ENCODE peak calls at places on chromosomes 13 and 19, in nine cellular contexts. One of them, this sample, is unnamed.

GRCh38 chr13:27005556-27005955 is 166.1 kb downstream of the USP12 start:
- DNase-seq in brain microvascular endothelial cell: no peak
- DNase-seq in HT1080: peak; percentile 39
- DNase-seq in anterior cingulate cortex: peak; percentile 73
- DNase-seq in CD4-positive, alpha-beta memory T cell: no peak
- DNase-seq in aorta: no peak
- DNase-seq in effector CD4-positive, alpha-beta T cell: no peak
- DNase-seq in H7: no peak
- DNase-seq in epithelial cell of prostate: no peak
- DNase-seq in this sample: no peak

GRCh38 chr13:100483836-100484381 is 104.7 kb downstream of the GGACT start:
- DNase-seq in CD4-positive, alpha-beta memory T cell: no peak
- DNase-seq in brain microvascular endothelial cell: no peak
- DNase-seq in effector CD4-positive, alpha-beta T cell: no peak
- DNase-seq in HT1080: no peak
- DNase-seq in H7: no peak
- DNase-seq in epithelial cell of prostate: no peak
- DNase-seq in anterior cingulate cortex: no peak
- DNase-seq in aorta: no peak
- DNase-seq in this sample: no peak

GRCh38 chr13:98521461-98521860 is 55.4 kb downstream of the STK24 start:
- DNase-seq in brain microvascular endothelial cell: no peak
- DNase-seq in CD4-positive, alpha-beta memory T cell: no peak
- DNase-seq in aorta: no peak
- DNase-seq in epithelial cell of prostate: no peak
- DNase-seq in HT1080: no peak
- DNase-seq in H7: no peak
- DNase-seq in effector CD4-positive, alpha-beta T cell: no peak
- DNase-seq in anterior cingulate cortex: no peak
- DNase-seq in this sample: no peak

GRCh38 chr13:32165791-32166190 is 134.2 kb downstream of the FRY start:
- DNase-seq in aorta: no peak
- DNase-seq in CD4-positive, alpha-beta memory T cell: no peak
- DNase-seq in anterior cingulate cortex: peak; percentile 66
- DNase-seq in HT1080: no peak
- DNase-seq in effector CD4-positive, alpha-beta T cell: no peak
- DNase-seq in brain microvascular endothelial cell: no peak
- DNase-seq in H7: no peak
- DNase-seq in epithelial cell of prostate: peak; percentile 43
- DNase-seq in this sample: no peak

GRCh38 chr13:42047561-42048322 is 706 bp upstream of the DGKH start:
- DNase-seq in brain microvascular endothelial cell: peak; percentile 43
- DNase-seq in HT1080: peak; percentile 65
- DNase-seq in epithelial cell of prostate: no peak
- DNase-seq in CD4-positive, alpha-beta memory T cell: peak; percentile 52
- DNase-seq in aorta: peak; percentile 51
- DNase-seq in H7: peak; percentile 71
- DNase-seq in effector CD4-positive, alpha-beta T cell: peak; percentile 23
- DNase-seq in anterior cingulate cortex: peak; percentile 53
- DNase-seq in this sample: peak; percentile 19

GRCh38 chr19:9362905-9363304 is at the start of gene ZNF177:
- DNase-seq in CD4-positive, alpha-beta memory T cell: no peak
- DNase-seq in epithelial cell of prostate: no peak
- DNase-seq in H7: no peak
- DNase-seq in HT1080: no peak
- DNase-seq in brain microvascular endothelial cell: peak; percentile 5
- DNase-seq in anterior cingulate cortex: peak; percentile 38
- DNase-seq in effector CD4-positive, alpha-beta T cell: no peak
- DNase-seq in aorta: no peak
- DNase-seq in this sample: no peak

GRCh38 chr19:38213911-38214625 is 10.0 kb downstream of the DPF1 start:
- DNase-seq in CD4-positive, alpha-beta memory T cell: peak; percentile 81
- DNase-seq in HT1080: peak; percentile 88
- DNase-seq in aorta: no peak
- DNase-seq in epithelial cell of prostate: no peak
- DNase-seq in anterior cingulate cortex: peak; percentile 57
- DNase-seq in H7: no peak
- DNase-seq in effector CD4-positive, alpha-beta T cell: no peak
- DNase-seq in brain microvascular endothelial cell: peak; percentile 69
- DNase-seq in this sample: peak; percentile 76

GRCh38 chr19:35657904-35658700 is 8.2 kb upstream of the UPK1A start:
- DNase-seq in CD4-positive, alpha-beta memory T cell: no peak
- DNase-seq in epithelial cell of prostate: no peak
- DNase-seq in anterior cingulate cortex: no peak
- DNase-seq in effector CD4-positive, alpha-beta T cell: no peak
- DNase-seq in aorta: no peak
- DNase-seq in brain microvascular endothelial cell: peak; percentile 65
- DNase-seq in H7: no peak
- DNase-seq in HT1080: peak; percentile 62
- DNase-seq in this sample: no peak

GRCh38 chr13:44449999-44450821 is 76.6 kb downstream of the SERP2 start:
- DNase-seq in aorta: no peak
- DNase-seq in anterior cingulate cortex: no peak
- DNase-seq in HT1080: no peak
- DNase-seq in epithelial cell of prostate: peak; percentile 37
- DNase-seq in effector CD4-positive, alpha-beta T cell: no peak
- DNase-seq in brain microvascular endothelial cell: no peak
- DNase-seq in CD4-positive, alpha-beta memory T cell: no peak
- DNase-seq in H7: no peak
- DNase-seq in this sample: no peak

GRCh38 chr19:5803441-5803751 is 1.5 kb upstream of the NRTN start:
- DNase-seq in CD4-positive, alpha-beta memory T cell: no peak
- DNase-seq in H7: no peak
- DNase-seq in anterior cingulate cortex: no peak
- DNase-seq in effector CD4-positive, alpha-beta T cell: no peak
- DNase-seq in brain microvascular endothelial cell: no peak
- DNase-seq in epithelial cell of prostate: no peak
- DNase-seq in aorta: no peak
- DNase-seq in HT1080: no peak
- DNase-seq in this sample: no peak

GRCh38 chr13:28110414-28110813 is 10.0 kb upstream of the FLT3 start:
- DNase-seq in H7: no peak
- DNase-seq in effector CD4-positive, alpha-beta T cell: no peak
- DNase-seq in epithelial cell of prostate: no peak
- DNase-seq in brain microvascular endothelial cell: no peak
- DNase-seq in anterior cingulate cortex: no peak
- DNase-seq in HT1080: peak; percentile 21
- DNase-seq in aorta: no peak
- DNase-seq in CD4-positive, alpha-beta memory T cell: no peak
- DNase-seq in this sample: no peak

GRCh38 chr19:32469796-32470195 is 64.2 kb downstream of the DPY19L3 start:
- DNase-seq in H7: no peak
- DNase-seq in effector CD4-positive, alpha-beta T cell: no peak
- DNase-seq in anterior cingulate cortex: no peak
- DNase-seq in epithelial cell of prostate: no peak
- DNase-seq in CD4-positive, alpha-beta memory T cell: no peak
- DNase-seq in aorta: no peak
- DNase-seq in HT1080: no peak
- DNase-seq in brain microvascular endothelial cell: peak; percentile 1
- DNase-seq in this sample: no peak

GRCh38 chr13:110455941-110456340 is 105.6 kb downstream of the RAB20 start:
- DNase-seq in epithelial cell of prostate: no peak
- DNase-seq in brain microvascular endothelial cell: peak; percentile 57
- DNase-seq in H7: peak; percentile 96
- DNase-seq in CD4-positive, alpha-beta memory T cell: no peak
- DNase-seq in effector CD4-positive, alpha-beta T cell: peak; percentile 36
- DNase-seq in HT1080: peak; percentile 65
- DNase-seq in aorta: peak; percentile 86
- DNase-seq in anterior cingulate cortex: peak; percentile 80
- DNase-seq in this sample: peak; percentile 73

GRCh38 chr13:64206430-64207225 is 2791.0 kb upstream of the PCDH20 start:
- DNase-seq in epithelial cell of prostate: no peak
- DNase-seq in CD4-positive, alpha-beta memory T cell: no peak
- DNase-seq in aorta: no peak
- DNase-seq in brain microvascular endothelial cell: no peak
- DNase-seq in HT1080: no peak
- DNase-seq in anterior cingulate cortex: no peak
- DNase-seq in H7: no peak
- DNase-seq in effector CD4-positive, alpha-beta T cell: no peak
- DNase-seq in this sample: no peak

GRCh38 chr13:41960195-41960699 is 662 bp downstream of the VWA8 start:
- DNase-seq in aorta: no peak
- DNase-seq in effector CD4-positive, alpha-beta T cell: no peak
- DNase-seq in anterior cingulate cortex: no peak
- DNase-seq in CD4-positive, alpha-beta memory T cell: no peak
- DNase-seq in epithelial cell of prostate: no peak
- DNase-seq in HT1080: peak; percentile 31
- DNase-seq in brain microvascular endothelial cell: no peak
- DNase-seq in H7: peak; percentile 50
- DNase-seq in this sample: no peak

GRCh38 chr19:56139847-56140582 is 1.1 kb upstream of the ZNF444 start:
- DNase-seq in epithelial cell of prostate: no peak
- DNase-seq in HT1080: no peak
- DNase-seq in CD4-positive, alpha-beta memory T cell: no peak
- DNase-seq in brain microvascular endothelial cell: no peak
- DNase-seq in anterior cingulate cortex: no peak
- DNase-seq in effector CD4-positive, alpha-beta T cell: no peak
- DNase-seq in H7: no peak
- DNase-seq in aorta: no peak
- DNase-seq in this sample: no peak

GRCh38 chr13:27079421-27079958 is 92.1 kb downstream of the USP12 start:
- DNase-seq in H7: peak; percentile 53
- DNase-seq in effector CD4-positive, alpha-beta T cell: no peak
- DNase-seq in anterior cingulate cortex: no peak
- DNase-seq in CD4-positive, alpha-beta memory T cell: no peak
- DNase-seq in brain microvascular endothelial cell: peak; percentile 42
- DNase-seq in aorta: no peak
- DNase-seq in HT1080: peak; percentile 78
- DNase-seq in epithelial cell of prostate: no peak
- DNase-seq in this sample: no peak

GRCh38 chr19:2887391-2887914 is 13.3 kb upstream of the ZNF57 start:
- DNase-seq in effector CD4-positive, alpha-beta T cell: no peak
- DNase-seq in H7: peak; percentile 82
- DNase-seq in HT1080: peak; percentile 30
- DNase-seq in brain microvascular endothelial cell: peak; percentile 29
- DNase-seq in epithelial cell of prostate: no peak
- DNase-seq in aorta: no peak
- DNase-seq in anterior cingulate cortex: no peak
- DNase-seq in CD4-positive, alpha-beta memory T cell: no peak
- DNase-seq in this sample: no peak

GRCh38 chr13:39634956-39635355 is 20.5 kb upstream of the COG6 start:
- DNase-seq in epithelial cell of prostate: no peak
- DNase-seq in H7: no peak
- DNase-seq in effector CD4-positive, alpha-beta T cell: no peak
- DNase-seq in aorta: no peak
- DNase-seq in brain microvascular endothelial cell: no peak
- DNase-seq in anterior cingulate cortex: no peak
- DNase-seq in CD4-positive, alpha-beta memory T cell: no peak
- DNase-seq in HT1080: no peak
- DNase-seq in this sample: no peak

GRCh38 chr19:47036233-47036651 is 12.2 kb downstream of the TMEM160 start:
- DNase-seq in H7: no peak
- DNase-seq in anterior cingulate cortex: no peak
- DNase-seq in aorta: no peak
- DNase-seq in effector CD4-positive, alpha-beta T cell: no peak
- DNase-seq in CD4-positive, alpha-beta memory T cell: no peak
- DNase-seq in epithelial cell of prostate: no peak
- DNase-seq in brain microvascular endothelial cell: no peak
- DNase-seq in HT1080: no peak
- DNase-seq in this sample: no peak

GRCh38 chr13:44857061-44857460 is 132.2 kb downstream of the NUFIP1 start:
- DNase-seq in aorta: no peak
- DNase-seq in HT1080: no peak
- DNase-seq in brain microvascular endothelial cell: no peak
- DNase-seq in H7: no peak
- DNase-seq in CD4-positive, alpha-beta memory T cell: no peak
- DNase-seq in effector CD4-positive, alpha-beta T cell: no peak
- DNase-seq in anterior cingulate cortex: no peak
- DNase-seq in epithelial cell of prostate: no peak
- DNase-seq in this sample: no peak

GRCh38 chr13:25478186-25478585 is 106.4 kb downstream of the ATP8A2 start:
- DNase-seq in HT1080: peak; percentile 20
- DNase-seq in effector CD4-positive, alpha-beta T cell: no peak
- DNase-seq in H7: peak; percentile 57
- DNase-seq in aorta: no peak
- DNase-seq in epithelial cell of prostate: peak; percentile 18
- DNase-seq in anterior cingulate cortex: no peak
- DNase-seq in CD4-positive, alpha-beta memory T cell: no peak
- DNase-seq in brain microvascular endothelial cell: no peak
- DNase-seq in this sample: no peak

GRCh38 chr19:52923782-52924593 is 760 bp upstream of the ZNF888 start:
- DNase-seq in brain microvascular endothelial cell: peak; percentile 6
- DNase-seq in HT1080: no peak
- DNase-seq in anterior cingulate cortex: peak; percentile 17
- DNase-seq in CD4-positive, alpha-beta memory T cell: no peak
- DNase-seq in epithelial cell of prostate: no peak
- DNase-seq in effector CD4-positive, alpha-beta T cell: no peak
- DNase-seq in aorta: peak; percentile 84
- DNase-seq in H7: peak; percentile 40
- DNase-seq in this sample: no peak

GRCh38 chr19:40229926-40230417 is 3.5 kb upstream of the CCNP start:
- DNase-seq in aorta: no peak
- DNase-seq in epithelial cell of prostate: no peak
- DNase-seq in effector CD4-positive, alpha-beta T cell: no peak
- DNase-seq in brain microvascular endothelial cell: no peak
- DNase-seq in CD4-positive, alpha-beta memory T cell: no peak
- DNase-seq in H7: no peak
- DNase-seq in anterior cingulate cortex: no peak
- DNase-seq in HT1080: no peak
- DNase-seq in this sample: no peak

GRCh38 chr13:114054269-114054668 is 78.2 kb downstream of the RASA3 start:
- DNase-seq in epithelial cell of prostate: no peak
- DNase-seq in CD4-positive, alpha-beta memory T cell: no peak
- DNase-seq in H7: peak; percentile 94
- DNase-seq in aorta: no peak
- DNase-seq in HT1080: no peak
- DNase-seq in brain microvascular endothelial cell: no peak
- DNase-seq in effector CD4-positive, alpha-beta T cell: no peak
- DNase-seq in anterior cingulate cortex: no peak
- DNase-seq in this sample: no peak

GRCh38 chr13:97057196-97057595 is 62.9 kb upstream of the OXGR1 start:
- DNase-seq in CD4-positive, alpha-beta memory T cell: no peak
- DNase-seq in brain microvascular endothelial cell: no peak
- DNase-seq in effector CD4-positive, alpha-beta T cell: no peak
- DNase-seq in HT1080: no peak
- DNase-seq in aorta: no peak
- DNase-seq in H7: no peak
- DNase-seq in epithelial cell of prostate: no peak
- DNase-seq in anterior cingulate cortex: no peak
- DNase-seq in this sample: no peak

GRCh38 chr19:14563989-14564650 is 7.7 kb downstream of the NDUFB7 start:
- DNase-seq in H7: peak; percentile 99
- DNase-seq in aorta: peak; percentile 55
- DNase-seq in brain microvascular endothelial cell: no peak
- DNase-seq in HT1080: no peak
- DNase-seq in effector CD4-positive, alpha-beta T cell: no peak
- DNase-seq in anterior cingulate cortex: no peak
- DNase-seq in CD4-positive, alpha-beta memory T cell: no peak
- DNase-seq in epithelial cell of prostate: no peak
- DNase-seq in this sample: no peak

GRCh38 chr19:12687496-12688196 is at the start of gene GNG14:
- DNase-seq in epithelial cell of prostate: no peak
- DNase-seq in anterior cingulate cortex: no peak
- DNase-seq in HT1080: no peak
- DNase-seq in effector CD4-positive, alpha-beta T cell: no peak
- DNase-seq in H7: peak; percentile 56
- DNase-seq in brain microvascular endothelial cell: no peak
- DNase-seq in CD4-positive, alpha-beta memory T cell: no peak
- DNase-seq in aorta: no peak
- DNase-seq in this sample: no peak

GRCh38 chr13:78657699-78658629 is 991 bp downstream of the OBI1 start:
- DNase-seq in H7: peak; percentile 85
- DNase-seq in anterior cingulate cortex: no peak
- DNase-seq in aorta: no peak
- DNase-seq in CD4-positive, alpha-beta memory T cell: no peak
- DNase-seq in HT1080: peak; percentile 7
- DNase-seq in brain microvascular endothelial cell: no peak
- DNase-seq in epithelial cell of prostate: no peak
- DNase-seq in effector CD4-positive, alpha-beta T cell: no peak
- DNase-seq in this sample: peak; percentile 4

GRCh38 chr13:84994582-84994981 is 804.6 kb downstream of the SLITRK6 start:
- DNase-seq in epithelial cell of prostate: no peak
- DNase-seq in HT1080: no peak
- DNase-seq in brain microvascular endothelial cell: no peak
- DNase-seq in effector CD4-positive, alpha-beta T cell: no peak
- DNase-seq in aorta: no peak
- DNase-seq in CD4-positive, alpha-beta memory T cell: no peak
- DNase-seq in H7: no peak
- DNase-seq in anterior cingulate cortex: no peak
- DNase-seq in this sample: no peak

GRCh38 chr19:3061214-3062161 is 807 bp downstream of the TLE5 start:
- DNase-seq in anterior cingulate cortex: peak; percentile 48
- DNase-seq in HT1080: no peak
- DNase-seq in aorta: peak; percentile 77
- DNase-seq in H7: peak; percentile 87
- DNase-seq in effector CD4-positive, alpha-beta T cell: peak; percentile 62
- DNase-seq in CD4-positive, alpha-beta memory T cell: peak; percentile 75
- DNase-seq in brain microvascular endothelial cell: no peak
- DNase-seq in epithelial cell of prostate: no peak
- DNase-seq in this sample: peak; percentile 54

This sample was measured in T-helper 1 cell.